ENCODE peak calls at places on chromosomes 4 and X, in six cellular contexts. G, J, S, U, H and C are unnamed samples.
A peak's percentile ranks its signal among the peaks of the same experiment; 100 is the strongest.

GRCh38 chrX:119147486-119147885 is 19.9 kb upstream of the KIAA1210 start:
- DNase-seq in G (no peak), U (no peak), S (no peak), H (no peak), J (no peak), C (no peak)

GRCh38 chr4:2255501-2256155 is 6.3 kb downstream of the MXD4 start:
- DNase-seq in J (no peak), G (no peak), S (no peak), U (peak; percentile 79), H (no peak), C (no peak)

GRCh38 chr4:127598656-127599055 is 34.1 kb upstream of the INTU start:
- DNase-seq in H (no peak), U (no peak), G (no peak), J (no peak), S (no peak), C (no peak)

GRCh38 chr4:52103314-52103713 is 52.2 kb downstream of the SPATA18 start:
- DNase-seq in S (no peak), H (peak; percentile 41), U (peak; percentile 23), J (no peak), G (no peak), C (no peak)

GRCh38 chr4:88830576-88830975 is 132.9 kb upstream of the NAP1L5 start:
- DNase-seq in H (no peak), G (no peak), J (no peak), U (no peak), S (no peak), C (no peak)

GRCh38 chr4:16024009-16024408 is 59.8 kb downstream of the PROM1 start:
- DNase-seq in G (peak; percentile 32), H (peak; percentile 24), S (no peak), J (no peak), U (no peak), C (peak; percentile 16)

GRCh38 chr4:47031011-47031678 is at the start of gene GABRB1:
- DNase-seq in S (peak; percentile 30), U (peak; percentile 53), G (peak; percentile 61), J (peak; percentile 19), H (peak; percentile 58), C (no peak)

GRCh38 chr4:128675083-128675482 is 134.4 kb upstream of the JADE1 start:
- DNase-seq in G (no peak), U (no peak), H (no peak), S (no peak), J (no peak), C (no peak)

GRCh38 chr4:181807771-181808170 is 435.4 kb upstream of the TENM3 start:
- DNase-seq in J (no peak), U (no peak), S (peak; percentile 13), G (peak; percentile 66), H (no peak), C (no peak)

GRCh38 chr4:46850026-46850425 is 59.0 kb downstream of the COX7B2 start:
- DNase-seq in J (no peak), U (no peak), G (no peak), S (no peak), H (no peak), C (no peak)

GRCh38 chr4:26984896-26985295 is 124.3 kb downstream of the STIM2 start:
- DNase-seq in J (no peak), U (no peak), H (no peak), S (no peak), G (no peak), C (no peak)

GRCh38 chr4:124432500-124432899 is 280.0 kb downstream of the ANKRD50 start:
- DNase-seq in S (no peak), H (peak; percentile 58), U (peak; percentile 55), J (no peak), G (peak; percentile 27), C (peak; percentile 21)

GRCh38 chr4:163598489-163598888 is 104.0 kb downstream of the TMA16 start:
- DNase-seq in J (no peak), G (no peak), U (no peak), S (no peak), H (peak; percentile 19), C (no peak)

GRCh38 chr4:84243685-84244084 is 255.4 kb downstream of the NKX6-1 start:
- DNase-seq in G (no peak), H (no peak), J (no peak), U (no peak), S (no peak), C (no peak)

GRCh38 chr4:177673980-177674504 is 231.8 kb upstream of the AGA start:
- DNase-seq in G (no peak), U (no peak), S (no peak), H (no peak), J (no peak), C (no peak)

GRCh38 chrX:15834051-15834450 is 20.6 kb downstream of the AP1S2 start:
- DNase-seq in S (no peak), J (no peak), H (no peak), G (no peak), U (no peak), C (no peak)

GRCh38 chr4:71380721-71381120 is 41.9 kb downstream of the SLC4A4 start:
- DNase-seq in G (peak; percentile 79), H (peak; percentile 4), S (peak; percentile 13), J (no peak), U (peak; percentile 42), C (peak; percentile 52)

GRCh38 chrX:49951524-49952193 is 29.3 kb downstream of the CLCN5 start:
- DNase-seq in S (no peak), G (no peak), J (no peak), U (no peak), H (no peak), C (no peak)

GRCh38 chr4:67542076-67542475 is 3.2 kb downstream of the CENPC start:
- DNase-seq in U (no peak), S (no peak), G (no peak), J (no peak), H (no peak), C (no peak)

GRCh38 chr4:153079824-153080486 is 124.3 kb upstream of the TRIM2 start:
- DNase-seq in S (no peak), H (no peak), J (no peak), U (no peak), G (no peak), C (no peak)

GRCh38 chr4:33088713-33089112 is 2368.5 kb downstream of the PCDH7 start:
- DNase-seq in G (no peak), J (no peak), U (peak; percentile 82), S (no peak), H (no peak), C (no peak)

GRCh38 chr4:184235526-184235925 is 17.9 kb upstream of the ENPP6 start:
- DNase-seq in S (no peak), G (no peak), U (no peak), J (no peak), H (no peak), C (no peak)

GRCh38 chr4:184234155-184234554 is 16.5 kb upstream of the ENPP6 start:
- DNase-seq in U (no peak), G (no peak), H (no peak), J (no peak), S (no peak), C (no peak)

GRCh38 chr4:184232975-184233374 is 15.3 kb upstream of the ENPP6 start:
- DNase-seq in H (no peak), J (no peak), U (no peak), S (no peak), G (no peak), C (no peak)

GRCh38 chr4:184237612-184238011 is 19.9 kb upstream of the ENPP6 start:
- DNase-seq in J (no peak), U (no peak), G (no peak), S (no peak), H (peak; percentile 38), C (no peak)

GRCh38 chr4:184238072-184238743 is 20.5 kb upstream of the ENPP6 start:
- DNase-seq in H (no peak), S (no peak), U (no peak), G (no peak), J (no peak), C (no peak)
- H3K4me3 ChIP-seq in H (no peak overlapping the region), S (no peak overlapping the region), U (no peak overlapping the region), G (no peak overlapping the region), J (no peak overlapping the region), C (no peak overlapping the region)

DNA sequence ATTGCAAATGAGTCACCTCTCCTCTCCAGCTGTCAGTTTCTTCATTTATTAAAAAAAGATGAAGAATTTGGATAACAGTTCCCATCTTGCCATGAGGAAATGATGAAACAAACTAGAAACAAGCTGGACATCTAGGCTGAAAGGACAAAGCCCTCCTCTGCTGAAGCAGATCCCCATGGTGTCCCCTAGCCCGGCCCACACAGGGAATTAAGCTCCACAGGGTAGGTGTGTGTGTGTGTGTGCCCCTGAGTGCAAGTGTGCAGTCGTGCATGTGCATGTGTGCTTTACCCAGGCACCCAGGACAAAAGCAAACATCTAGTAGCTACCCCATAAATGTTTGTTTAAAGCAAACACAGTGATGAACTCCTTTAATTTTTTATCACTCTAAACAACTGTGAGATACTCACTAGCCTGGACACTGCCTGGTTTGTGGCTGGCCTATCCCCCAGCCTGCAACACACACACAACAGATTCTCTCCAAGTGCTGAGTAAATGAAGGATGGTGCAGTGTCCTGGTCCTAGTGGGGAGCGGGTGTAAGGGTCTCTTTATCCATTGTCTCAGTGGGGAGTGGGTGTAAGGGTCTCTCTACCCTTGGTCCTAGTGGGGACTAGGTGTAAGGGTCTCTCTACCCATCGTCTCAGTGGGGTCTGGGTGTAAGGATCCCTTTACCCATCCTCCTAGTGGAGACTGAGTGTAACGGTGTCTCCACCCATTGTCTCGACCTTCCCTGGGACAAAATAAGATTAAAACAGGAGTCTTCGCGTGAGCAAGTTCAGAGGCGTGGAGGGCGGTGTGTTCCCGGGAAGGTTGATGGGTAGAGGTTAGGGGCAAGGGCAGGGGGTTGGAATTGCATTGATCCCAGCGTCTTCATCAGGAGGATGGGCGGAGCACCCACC is 688 bp upstream of the EVC start:
- DNase-seq in J (no peak), S (no peak), H (peak; percentile 19), G (peak; percentile 18), U (peak; percentile 30), C (no peak)
- TF ChIP-seq CTCF in J (peak; percentile 51), S (peak; percentile 58), H (peak; percentile 57), G (peak; percentile 32), U (peak; percentile 50), C (peak; percentile 53)

GRCh38 chrX:2689773-2690666 is 1.1 kb upstream of the CD99 start:
- DNase-seq in H (no peak), G (no peak), J (no peak), U (no peak), S (no peak), C (no peak)
- H3K4me3 ChIP-seq in H (no peak overlapping the region), G (no peak overlapping the region), J (peak overlapping the region; percentile 83), U (no peak overlapping the region), S (peak overlapping the region; percentile 78), C (no peak overlapping the region)

DNA sequence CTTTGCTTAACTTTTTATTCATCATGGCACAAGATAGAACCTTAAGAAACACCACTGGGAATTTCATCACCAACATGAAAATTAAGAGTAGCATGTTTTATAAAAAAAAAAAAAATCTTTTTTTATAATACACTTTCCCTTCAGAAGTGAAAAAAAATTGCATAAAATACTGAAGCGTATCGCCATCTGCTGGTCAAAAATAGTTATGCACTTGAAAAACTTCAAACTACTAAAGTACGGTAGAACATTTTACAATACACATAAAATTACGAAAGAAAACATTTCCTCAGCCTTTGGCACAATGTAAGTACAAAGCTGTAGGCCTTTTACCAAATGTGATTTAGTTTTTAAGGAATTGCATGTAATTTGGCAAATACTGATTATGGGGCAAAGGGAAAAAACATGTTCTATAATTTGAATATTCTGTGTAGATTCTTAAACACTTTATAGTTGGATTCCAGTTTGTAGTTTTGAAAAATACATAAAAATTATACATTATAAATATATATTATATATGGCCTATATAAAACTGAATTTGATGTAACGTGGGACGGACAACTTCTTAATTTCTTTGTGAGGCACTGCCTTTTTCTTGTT is 26.5 kb downstream of the HCCS start:
- DNase-seq in H (peak; percentile 30), J (no peak), G (peak; percentile 52), U (peak; percentile 70), S (peak; percentile 6), C (peak; percentile 45)
- TF ChIP-seq CTCF in H (peak; percentile 35), J (peak; percentile 55), G (peak; percentile 63), U (peak; percentile 45), S (peak; percentile 53), C (peak; percentile 56)

GRCh38 chrX:48470110-48470832 is at the start of gene SLC38A5:
- DNase-seq in S (no peak), G (no peak), H (no peak), U (no peak), J (no peak), C (no peak)
- H3K4me3 ChIP-seq in S (peak within 1 kb of the TSS; percentile 49), G (no peak within 1 kb of the TSS), H (peak within 1 kb of the TSS; percentile 58), U (no peak within 1 kb of the TSS), J (peak within 1 kb of the TSS; percentile 42), C (no peak within 1 kb of the TSS)